ENCODE peak calls at places on chromosomes 16 and 17, in four cellular contexts. Z is GM12878, E is IMR-90, M is K562. A is an unnamed sample.

GRCh38 chr17:55275894-55276804 is 11.4 kb downstream of the HLF start:
- DNase-seq in Z (no peak), M (no peak), E (no peak), A (no peak)

GRCh38 chr17:76417499-76418143 is 33.2 kb downstream of the SPHK1 start:
- DNase-seq in E (no peak), M (peak), Z (no peak), A (no peak)

GRCh38 chr16:31493506-31494125 is 10.7 kb downstream of the SLC5A2 start:
- DNase-seq in M (no peak), Z (no peak), E (no peak), A (no peak)

GRCh38 chr17:6639651-6640535 is 618 bp downstream of the KIAA0753 start:
- DNase-seq in E (peak), Z (no peak), M (no peak), A (peak)

GRCh38 chr17:43966276-43966675 is 12.5 kb upstream of the PYY start:
- DNase-seq in E (no peak), M (no peak), Z (no peak), A (no peak)

GRCh38 chr17:38404174-38404943 is 23.9 kb upstream of the ARHGAP23 start:
- DNase-seq in E (no peak), Z (no peak), M (no peak), A (no peak)

GRCh38 chr17:70558821-70559220 is 389.5 kb downstream of the KCNJ2 start:
- DNase-seq in M (no peak), E (peak), Z (no peak), A (peak)

GRCh38 chr17:74527756-74528155 is 3.5 kb downstream of the CD300LB start:
- DNase-seq in E (no peak), Z (no peak), M (no peak), A (no peak)

GRCh38 chr16:88452485-88453216 is 429 bp upstream of the ZFPM1 start:
- DNase-seq in E (peak), Z (peak), M (peak), A (peak)

GRCh38 chr16:67235816-67236547 is 9.1 kb downstream of the TMEM208 start:
- DNase-seq in Z (no peak), E (no peak), M (peak), A (no peak)

GRCh38 chr17:7355053-7355452 is at the start of gene TMEM95:
- DNase-seq in E (no peak), M (no peak), Z (no peak), A (no peak)

GRCh38 chr16:1474471-1474795 is 395 bp downstream of the CLCN7 start:
- DNase-seq in E (no peak), M (peak), Z (no peak), A (no peak)

GRCh38 chr16:70437017-70437581 is 1.8 kb downstream of the ST3GAL2 start:
- DNase-seq in E (peak), M (peak), Z (no peak), A (peak)

GRCh38 chr16:3004319-3004718 is 8.4 kb upstream of the CLDN9 start:
- DNase-seq in Z (no peak), E (no peak), M (peak), A (no peak)

GRCh38 chr16:27363797-27364196 is 38.2 kb upstream of the IL21R start:
- DNase-seq in E (no peak), M (no peak), Z (no peak), A (peak)

GRCh38 chr16:4283939-4284338 is 11.1 kb upstream of the TFAP4 start:
- DNase-seq in E (peak), M (no peak), Z (no peak), A (no peak)

GRCh38 chr17:82649501-82650261 is 1.4 kb upstream of the WDR45B start:
- DNase-seq in E (no peak), Z (no peak), M (no peak), A (no peak)

GRCh38 chr16:12259258-12259657 is 282.7 kb downstream of the SNX29 start:
- DNase-seq in Z (no peak), M (no peak), E (no peak), A (no peak)

GRCh38 chr16:87821346-87822001 is 47.8 kb downstream of the SLC7A5 start:
- DNase-seq in E (no peak), Z (no peak), M (no peak), A (no peak)

GRCh38 chr16:10308305-10309193 is 77.3 kb upstream of the ATF7IP2 start:
- DNase-seq in M (no peak), E (no peak), Z (peak), A (no peak)

GRCh38 chr17:78745407-78746088 is 36.5 kb downstream of the CYTH1 start:
- DNase-seq in Z (no peak), E (peak), M (peak), A (peak)

GRCh38 chr16:85607331-85607765 is 5.8 kb upstream of the GSE1 start:
- DNase-seq in Z (no peak), M (peak), E (no peak), A (no peak)

GRCh38 chr17:3512512-3513171 is 36.8 kb downstream of the ASPA start:
- DNase-seq in Z (no peak), M (peak), E (peak), A (no peak)

GRCh38 chr17:81996232-81996756 is 18.9 kb downstream of the ASPSCR1 start:
- DNase-seq in M (no peak), E (no peak), Z (no peak), A (no peak)

GRCh38 chr16:78277374-78277773 is 177.9 kb downstream of the WWOX start:
- DNase-seq in E (no peak), M (no peak), Z (no peak), A (no peak)

GRCh38 chr17:50840311-50840851 is 5.0 kb downstream of the WFIKKN2 start:
- DNase-seq in Z (no peak), M (no peak), E (no peak), A (no peak)

GRCh38 chr17:5555254-5555653 is 29.1 kb downstream of the NLRP1 start:
- DNase-seq in M (no peak), Z (no peak), E (peak), A (no peak)

GRCh38 chr16:50970221-50970620 is 180.8 kb downstream of the SALL1 start:
- DNase-seq in Z (no peak), M (no peak), E (no peak), A (no peak)

GRCh38 chr16:72247821-72248253 is 75.9 kb upstream of the PMFBP1 start:
- DNase-seq in M (no peak), E (peak), Z (no peak), A (peak)

GRCh38 chr16:50272687-50273381 is 6.5 kb downstream of the ADCY7 start:
- DNase-seq in Z (no peak), E (no peak), M (no peak), A (no peak)

GRCh38 chr16:16118337-16118736 is 105.0 kb downstream of the ABCC6 start:
- DNase-seq in M (peak), Z (no peak), E (no peak), A (no peak)

GRCh38 chr16:89485701-89486246 is 4.6 kb downstream of the ANKRD11 start:
- DNase-seq in M (no peak), Z (no peak), E (no peak), A (no peak)

GRCh38 chr16:8496364-8496763 is 93.9 kb downstream of the TMEM114 start:
- DNase-seq in Z (no peak), E (no peak), M (no peak), A (no peak)

GRCh38 chr17:31327534-31328526 is 6.4 kb upstream of the EVI2A start:
- DNase-seq in E (peak), Z (no peak), M (no peak), A (no peak)

GRCh38 chr17:19747829-19748806 is at the start of gene ALDH3A1:
- DNase-seq in Z (no peak), M (no peak), E (no peak), A (no peak)

GRCh38 chr17:55500103-55500502 is 11.1 kb downstream of the SMIM36 start:
- DNase-seq in M (no peak), Z (no peak), E (no peak), A (no peak)

GRCh38 chr17:15392326-15392739 is 50.9 kb upstream of the TEKT3 start:
- DNase-seq in Z (no peak), M (no peak), E (peak), A (peak)

DNA sequence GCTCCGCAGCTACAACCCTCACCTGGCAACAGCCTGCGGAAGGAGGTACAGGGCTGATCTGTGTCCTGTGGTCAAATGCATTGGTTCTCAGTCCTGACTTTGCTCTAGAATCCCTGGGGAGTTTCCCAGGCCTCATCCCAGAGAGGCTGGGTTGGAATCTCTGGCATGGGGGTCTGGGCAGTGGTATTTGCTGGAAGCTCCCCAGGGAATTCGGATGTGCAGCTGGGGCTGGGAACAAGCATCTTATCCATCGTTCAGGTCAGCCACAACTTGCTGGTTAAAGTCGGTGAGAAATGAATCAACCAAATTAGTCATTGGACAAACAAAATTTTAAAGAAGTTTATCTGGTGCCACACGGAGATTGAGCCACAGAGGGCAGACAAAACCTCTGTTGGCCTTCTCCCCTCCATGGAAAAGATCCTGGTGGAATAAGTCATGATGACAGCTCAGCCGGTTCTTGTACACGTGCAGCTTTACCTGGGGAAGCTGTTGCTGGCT is 231.2 kb downstream of the FOXL1 start:
- DNase-seq in E (peak), M (no peak), Z (no peak), A (peak)
- TF ChIP-seq FOS in E (peak), M (no peak), Z (no peak), A (peak)

DNA sequence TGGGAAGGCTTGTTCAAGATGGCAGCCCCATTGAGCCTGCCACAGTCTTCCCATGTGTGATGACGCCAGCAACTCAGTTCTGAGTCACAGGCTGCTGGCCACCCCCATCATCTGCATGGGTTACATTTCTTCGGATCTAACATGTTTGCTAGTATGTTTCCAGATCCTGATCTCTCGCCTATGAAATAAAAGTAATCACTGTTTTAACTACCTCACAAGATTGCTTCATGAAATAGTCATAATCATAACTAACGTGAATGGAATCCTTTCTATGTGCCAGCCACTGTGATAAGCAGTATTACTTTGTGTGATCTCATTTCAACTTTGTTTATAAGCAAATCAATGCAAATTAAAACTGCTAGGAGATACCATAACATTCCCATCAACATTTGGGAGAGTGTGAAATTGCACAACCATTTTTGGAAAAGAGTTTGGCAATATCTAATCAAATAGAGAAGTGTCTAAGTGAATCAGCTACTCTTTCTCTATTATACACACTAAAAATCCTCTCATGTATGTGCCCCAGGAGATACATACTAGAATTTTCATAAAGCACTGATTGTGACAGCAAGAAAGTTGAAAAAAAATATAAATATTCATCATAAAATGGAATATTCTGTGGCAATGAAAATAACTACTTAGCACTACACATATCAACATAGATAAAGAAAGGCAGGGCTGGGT is 300.2 kb upstream of the IRX5 start:
- DNase-seq in M (no peak), E (no peak), Z (no peak), A (no peak)
- TF ChIP-seq FOS in M (no peak), E (no peak), Z (no peak), A (no peak)

DNA sequence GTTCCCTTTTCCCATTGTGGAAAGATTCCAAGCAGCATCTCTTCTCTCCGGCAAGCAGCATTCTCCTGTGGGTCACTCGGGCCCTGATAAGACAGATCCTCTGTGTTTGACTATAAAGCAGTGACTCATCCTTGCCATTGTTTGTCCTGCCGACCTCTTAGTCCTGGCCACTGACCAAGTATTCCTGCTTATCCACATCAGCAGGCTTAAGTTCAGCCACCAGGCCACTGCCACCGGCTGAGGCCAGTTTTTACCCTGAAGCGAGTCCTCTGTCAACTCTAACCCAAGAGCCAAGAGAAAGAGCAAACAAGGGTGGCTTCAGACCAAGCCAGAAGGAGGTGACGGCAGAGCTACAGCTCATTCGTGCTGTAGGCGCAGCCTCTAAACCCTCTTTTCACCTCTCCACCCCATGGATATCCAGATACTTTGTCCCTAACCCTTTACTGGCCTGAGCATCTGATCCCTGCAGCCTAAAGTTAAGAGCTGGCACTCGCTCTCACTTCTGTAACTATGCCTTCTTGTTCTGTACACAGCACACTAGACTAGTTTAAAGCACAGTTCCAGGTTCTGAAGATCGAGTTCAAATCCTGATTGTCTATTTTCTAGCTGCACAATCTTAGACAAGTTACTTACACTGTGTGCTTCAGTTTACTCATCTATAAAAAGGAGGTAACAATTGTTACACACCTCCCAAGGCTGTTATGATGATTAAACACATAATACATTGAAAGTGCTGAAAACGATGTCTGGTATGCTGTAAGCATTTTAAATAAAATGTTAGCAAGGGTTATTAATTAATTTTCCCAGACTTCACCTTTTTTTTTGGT is 31.0 kb downstream of the SOX9 start:
- DNase-seq in Z (no peak), E (peak), M (peak), A (no peak)
- TF ChIP-seq FOS in Z (no peak), E (peak), M (no peak), A (no peak)

DNA sequence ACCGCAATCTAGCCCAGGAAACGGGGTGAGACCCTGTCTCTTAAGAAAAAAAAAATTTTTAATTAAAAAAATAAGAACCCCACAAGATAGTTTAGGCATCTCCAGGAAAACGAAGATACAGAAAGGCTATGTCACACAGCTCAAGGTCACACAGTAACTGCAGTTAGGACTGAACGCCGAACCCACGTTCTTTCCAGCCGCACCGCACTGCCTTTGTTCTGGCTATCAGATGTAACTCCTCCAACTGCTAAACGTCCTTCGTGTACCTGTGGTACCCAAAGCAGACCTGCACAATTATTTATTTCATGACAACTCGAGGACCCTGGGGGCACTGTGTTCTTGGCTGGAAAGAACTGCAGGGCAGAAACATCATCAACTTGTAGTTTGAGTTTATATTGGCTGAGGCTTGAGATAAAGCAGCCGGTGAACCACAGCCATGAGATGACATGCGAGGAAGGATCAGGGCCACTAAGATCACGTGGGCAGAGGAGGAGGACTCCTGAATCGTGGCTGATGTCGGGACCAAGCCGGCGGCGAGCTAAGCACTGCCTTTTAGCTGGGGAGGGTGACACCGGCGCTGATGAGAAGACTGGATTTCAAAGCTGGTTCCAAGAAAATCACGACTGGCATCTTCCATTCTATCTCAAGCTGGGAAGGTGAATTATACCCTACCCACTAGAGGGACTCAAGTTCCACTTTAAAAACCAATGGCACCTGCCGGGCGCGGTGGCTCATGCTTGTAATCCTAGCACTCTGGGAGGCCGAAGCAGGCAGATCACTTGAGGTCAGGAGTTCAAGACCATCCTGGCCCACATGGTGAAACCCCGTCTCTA is 20.7 kb upstream of the MNT start:
- DNase-seq in E (peak), M (no peak), Z (no peak), A (no peak)
- TF ChIP-seq FOS in E (no peak), M (no peak), Z (no peak), A (no peak)

DNA sequence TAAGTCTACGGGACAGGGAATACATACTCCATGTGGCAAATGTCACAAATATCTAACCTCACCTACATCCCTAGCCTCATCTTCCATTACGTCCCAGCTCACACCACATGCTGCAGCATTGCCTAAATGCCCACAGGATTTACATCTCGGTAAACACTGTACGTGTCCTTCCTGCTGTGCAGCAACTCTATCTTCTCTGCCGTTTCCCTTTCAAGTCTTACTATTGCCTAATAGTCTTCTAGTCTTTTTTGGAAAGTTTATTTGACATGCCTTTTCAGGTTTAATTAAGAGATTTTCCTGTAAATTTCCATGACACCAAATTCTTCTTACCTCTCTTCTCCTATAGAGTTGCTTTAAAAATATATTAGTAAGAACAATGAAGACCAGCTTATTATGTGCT is 120.5 kb downstream of the HS3ST4 start:
- DNase-seq in M (no peak), E (no peak), Z (no peak), A (no peak)
- TF ChIP-seq FOS in M (no peak), E (no peak), Z (no peak), A (no peak)

DNA sequence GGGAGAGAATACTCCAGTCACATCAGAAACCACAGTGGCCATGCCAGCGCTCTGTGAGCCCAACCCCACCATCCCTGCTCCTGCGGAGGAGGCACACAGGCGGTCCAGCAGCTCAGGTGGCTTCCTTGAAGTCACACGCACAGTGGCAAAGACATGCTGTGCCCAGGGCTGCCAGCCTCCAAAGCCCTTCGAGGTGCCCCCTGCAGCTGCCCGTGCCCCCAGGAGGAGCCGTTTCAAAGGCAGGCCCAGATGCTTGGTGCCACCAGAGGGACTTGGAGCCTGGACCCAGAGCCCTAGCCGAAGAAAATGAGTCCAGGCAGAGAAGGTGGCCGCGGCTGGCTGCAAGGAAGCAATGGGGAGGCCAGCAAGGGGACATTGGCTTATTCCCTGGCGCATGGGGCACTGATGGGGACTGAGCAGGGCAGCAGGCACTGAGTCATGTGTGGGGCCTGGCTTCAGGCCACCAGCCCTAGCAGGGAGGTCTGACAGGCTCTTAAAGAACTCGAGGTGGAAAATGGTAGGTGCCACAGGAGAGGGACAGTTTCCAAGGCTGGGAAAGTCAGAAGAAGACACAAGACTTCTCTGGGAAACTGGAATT is 17.2 kb upstream of the CACNG1 start:
- DNase-seq in Z (no peak), E (peak), M (no peak), A (no peak)
- TF ChIP-seq FOS in Z (no peak), E (no peak), M (no peak), A (no peak)

GRCh38 chr17:65055708-65056638 is 567 bp downstream of the GNA13 start:
- DNase-seq in M (peak), E (peak), Z (no peak), A (peak)
- TF ChIP-seq FOS in M (no peak), E (no peak), Z (no peak), A (no peak)

GRCh38 chr17:77618173-77618572 is 340.3 kb upstream of the TNRC6C start:
- DNase-seq in M (no peak), Z (no peak), E (no peak), A (no peak)
- TF ChIP-seq FOS in M (no peak), Z (no peak), E (no peak), A (no peak)

GRCh38 chr16:57617604-57618111 is 10.8 kb upstream of the ADGRG1 start:
- DNase-seq in Z (no peak), E (no peak), M (no peak), A (no peak)
- TF ChIP-seq FOS in Z (no peak), E (no peak), M (no peak), A (no peak)

A was measured in endothelial cell of umbilical vein.